ENCODE peak calls at places on chromosomes 3 and 15, in ten cellular contexts. W is GF-D8; C is GM20000; R is PC-3; V is MV-4-11; Y is EL; Q is NCI-H2171 treated with DMSO at 0.1 percent for 48 hours; U is central memory CD4-positive, alpha-beta T cell; O is occipital lobe; M is iPS-NIHi11. L is an unnamed sample.

GRCh38 chr3:132253262-132253878 is 63.8 kb upstream of the ACP3 start:
- DNase-seq in V (peak; percentile 66), O (no peak), C (peak; percentile 51), Y (peak; percentile 51), Q (peak; percentile 49), R (peak; percentile 77), M (peak; percentile 37), W (peak; percentile 8), U (no peak), L (no peak)

GRCh38 chr3:143849854-143850549 is 1.7 kb upstream of the SLC9A9 start:
- DNase-seq in V (no peak), W (no peak), R (peak; percentile 52), C (no peak), U (peak; percentile 9), O (no peak), M (no peak), Y (peak; percentile 56), Q (no peak), L (no peak)

GRCh38 chr3:118165413-118165812 is 869.2 kb downstream of the IGSF11 start:
- DNase-seq in W (no peak), C (no peak), O (no peak), Y (no peak), M (no peak), U (no peak), R (peak; percentile 14), Q (no peak), V (no peak), L (no peak)

GRCh38 chr15:57732526-57733331 is 26.2 kb downstream of the POLR2M start:
- DNase-seq in R (peak; percentile 76), U (peak; percentile 19), W (no peak), C (peak; percentile 52), V (peak; percentile 12), Y (peak; percentile 62), M (peak; percentile 62), O (no peak), Q (peak; percentile 23), L (no peak)

GRCh38 chr3:10985181-10985580 is 7.4 kb upstream of the SLC6A1 start:
- DNase-seq in W (no peak), U (no peak), M (no peak), R (no peak), C (no peak), O (no peak), Y (no peak), V (no peak), Q (no peak), L (no peak)

GRCh38 chr3:52041118-52041847 is 15.1 kb downstream of the DUSP7 start:
- DNase-seq in W (no peak), U (no peak), R (peak; percentile 21), V (no peak), Q (no peak), M (peak; percentile 66), O (peak; percentile 44), C (no peak), Y (peak; percentile 30), L (no peak)

GRCh38 chr3:76582632-76583378 is 457.1 kb upstream of the ROBO2 start:
- DNase-seq in R (peak; percentile 6), W (no peak), M (no peak), O (no peak), V (no peak), U (no peak), Y (no peak), C (no peak), Q (peak; percentile 5), L (no peak)

GRCh38 chr15:67178569-67179210 is 75.8 kb downstream of the AAGAB start:
- DNase-seq in M (no peak), R (peak; percentile 79), Y (peak; percentile 98), C (no peak), W (no peak), U (no peak), Q (no peak), O (no peak), V (no peak), L (no peak)

GRCh38 chr3:197809356-197810020 is 18.4 kb downstream of the LRCH3 start:
- DNase-seq in C (no peak), Q (peak; percentile 16), U (no peak), W (no peak), O (no peak), V (no peak), Y (peak; percentile 79), M (no peak), R (no peak), L (no peak)

GRCh38 chr3:2158828-2159227 is 60.2 kb downstream of the CNTN4 start:
- DNase-seq in U (no peak), M (no peak), C (no peak), O (no peak), Y (no peak), R (no peak), V (no peak), Q (no peak), W (no peak), L (no peak)

GRCh38 chr3:111473550-111473949 is 68.4 kb upstream of the CD96 start:
- DNase-seq in M (peak; percentile 33), Q (peak; percentile 30), R (no peak), V (no peak), U (no peak), W (no peak), Y (no peak), C (no peak), O (no peak), L (no peak)

GRCh38 chr15:58010983-58011382 is 54.5 kb downstream of the ALDH1A2 start:
- DNase-seq in Y (no peak), C (no peak), U (no peak), O (no peak), M (no peak), W (no peak), Q (no peak), V (no peak), R (no peak), L (no peak)

GRCh38 chr3:27511724-27512422 is 27.7 kb upstream of the SLC4A7 start:
- DNase-seq in C (no peak), O (no peak), Y (no peak), M (no peak), U (no peak), V (no peak), R (no peak), W (no peak), Q (no peak), L (no peak)